ENCODE peak calls at places on chromosomes 11 and 22, in eight cellular contexts. F, B, P, W, X, Z, A and T are unnamed samples.

GRCh38 chr22:41478891-41479521 is 10.1 kb downstream of the ACO2 start:
- DNase-seq in X (no peak), P (no peak), F (peak; percentile 29), W (no peak), Z (peak; percentile 48), B (no peak), A (no peak), T (no peak)

GRCh38 chr22:39264344-39265116 is 19.7 kb upstream of the PDGFB start:
- DNase-seq in B (no peak), X (no peak), P (no peak), F (no peak), A (no peak), Z (no peak), W (no peak), T (no peak)

GRCh38 chr22:35452351-35452781 is 52.4 kb downstream of the MCM5 start:
- DNase-seq in W (no peak), F (no peak), X (no peak), A (no peak), Z (no peak), P (no peak), B (no peak), T (no peak)

GRCh38 chr11:10778217-10778970 is 27.3 kb downstream of the CTR9 start:
- DNase-seq in F (peak; percentile 70), W (no peak), Z (no peak), X (peak; percentile 34), A (no peak), B (no peak), P (peak; percentile 88), T (peak; percentile 91)

GRCh38 chr11:76577199-76577920 is 93.2 kb downstream of the LRRC32 start:
- DNase-seq in Z (no peak), X (no peak), P (peak; percentile 93), W (no peak), A (no peak), B (no peak), F (no peak), T (peak; percentile 88)

GRCh38 chr11:2129323-2129698 is 9.9 kb downstream of the IGF2 start:
- DNase-seq in W (no peak), F (no peak), P (no peak), X (no peak), Z (no peak), B (no peak), A (no peak), T (no peak)

GRCh38 chr11:64713031-64713780 is 9.8 kb downstream of the NRXN2 start:
- DNase-seq in B (no peak), Z (no peak), P (peak; percentile 25), A (no peak), X (no peak), F (peak; percentile 63), W (no peak), T (no peak)

GRCh38 chr11:65500262-65501004 is 1.6 kb downstream of the MALAT1 start:
- DNase-seq in P (peak; percentile 65), F (no peak), W (no peak), Z (no peak), A (peak; percentile 57), B (no peak), X (no peak), T (no peak)

GRCh38 chr11:67354314-67355022 is 1.1 kb upstream of the POLD4 start:
- DNase-seq in W (peak; percentile 96), B (no peak), A (peak; percentile 85), Z (peak; percentile 51), P (peak; percentile 98), X (peak; percentile 64), F (no peak), T (peak; percentile 99)

GRCh38 chr22:48660104-48660794 is 1167.4 kb downstream of the BRD1 start:
- DNase-seq in F (no peak), B (no peak), W (no peak), P (no peak), Z (no peak), A (no peak), X (no peak), T (no peak)

GRCh38 chr11:118146554-118146953 is 6.1 kb downstream of the SCN4B start:
- DNase-seq in A (no peak), B (no peak), P (no peak), X (no peak), W (no peak), F (no peak), Z (no peak), T (no peak)

GRCh38 chr11:29527391-29527936 is 489.4 kb downstream of the KCNA4 start:
- DNase-seq in W (peak; percentile 4), P (peak; percentile 40), X (no peak), F (no peak), B (no peak), Z (no peak), A (no peak), T (no peak)

GRCh38 chr22:30234786-30235470 is 11.6 kb downstream of the LIF start:
- DNase-seq in B (no peak), A (no peak), W (no peak), Z (no peak), P (peak; percentile 77), F (no peak), X (no peak), T (no peak)

GRCh38 chr11:129143335-129143734 is 48.8 kb downstream of the ARHGAP32 start:
- DNase-seq in W (peak; percentile 52), Z (no peak), B (no peak), F (no peak), P (peak; percentile 99), A (peak; percentile 68), X (peak; percentile 64), T (peak; percentile 63)

GRCh38 chr11:118437736-118438125 is 1.4 kb downstream of the KMT2A start:
- DNase-seq in P (no peak), B (no peak), F (peak; percentile 74), Z (peak; percentile 38), X (peak; percentile 22), W (no peak), A (peak; percentile 53), T (no peak)

GRCh38 chr11:69280994-69281393 is 13.0 kb upstream of the MYEOV start:
- DNase-seq in X (peak; percentile 64), Z (no peak), W (peak; percentile 64), F (no peak), B (no peak), P (peak; percentile 93), A (no peak), T (peak; percentile 86)

GRCh38 chr22:19641254-19641982 is 72.9 kb upstream of the SEPTIN5 start:
- DNase-seq in B (no peak), Z (no peak), W (peak; percentile 36), A (no peak), F (peak; percentile 70), P (peak; percentile 47), X (no peak), T (no peak)

GRCh38 chr22:42964994-42965699 is 49.8 kb downstream of the PACSIN2 start:
- DNase-seq in A (no peak), X (no peak), Z (no peak), F (no peak), W (no peak), P (no peak), B (peak; percentile 38), T (no peak)

GRCh38 chr11:117909611-117910382 is 19.4 kb downstream of the TMPRSS13 start:
- DNase-seq in W (no peak), B (no peak), A (peak; percentile 32), F (no peak), P (no peak), X (no peak), Z (no peak), T (no peak)

GRCh38 chr11:86565787-86566186 is 106.6 kb downstream of the ME3 start:
- DNase-seq in W (no peak), B (no peak), Z (no peak), P (no peak), F (no peak), X (no peak), A (no peak), T (no peak)

GRCh38 chr11:21931436-21932101 is 261.3 kb upstream of the ANO5 start:
- DNase-seq in B (no peak), F (no peak), A (no peak), Z (no peak), P (no peak), W (no peak), X (no peak), T (no peak)

GRCh38 chr11:119375629-119376196 is 5.8 kb downstream of the USP2 start:
- DNase-seq in X (peak; percentile 19), F (no peak), P (peak; percentile 78), W (no peak), A (peak; percentile 88), B (no peak), Z (no peak), T (peak; percentile 83)

GRCh38 chr11:130001491-130002351 is 914 bp downstream of the PRDM10 start:
- DNase-seq in W (peak; percentile 24), X (no peak), A (peak; percentile 30), P (peak; percentile 35), B (no peak), Z (peak; percentile 60), F (peak; percentile 67), T (peak; percentile 63)

GRCh38 chr11:105915036-105915435 is 107.0 kb downstream of the MSANTD4 start:
- DNase-seq in Z (no peak), F (no peak), A (no peak), X (no peak), P (no peak), W (no peak), B (no peak), T (no peak)

GRCh38 chr11:126816655-126817054 is 183.9 kb downstream of the KIRREL3 start:
- DNase-seq in Z (no peak), X (no peak), P (peak; percentile 50), A (no peak), B (no peak), F (no peak), W (no peak), T (no peak)

GRCh38 chr11:112780351-112781043 is 180.7 kb upstream of the NCAM1 start:
- DNase-seq in P (no peak), X (no peak), B (no peak), Z (no peak), F (no peak), W (no peak), A (no peak), T (no peak)

GRCh38 chr11:12677131-12677530 is 2.9 kb downstream of the TEAD1 start:
- DNase-seq in A (no peak), W (no peak), P (peak; percentile 66), B (no peak), Z (no peak), X (no peak), F (no peak), T (no peak)

GRCh38 chr11:111447931-111448330 is 64.3 kb downstream of the BTG4 start:
- DNase-seq in A (no peak), X (no peak), Z (no peak), P (no peak), W (no peak), F (no peak), B (no peak), T (no peak)

GRCh38 chr11:73194593-73194992 is 23.5 kb upstream of the P2RY2 start:
- DNase-seq in A (no peak), W (no peak), F (peak; percentile 11), B (no peak), Z (no peak), P (peak; percentile 36), X (peak; percentile 62), T (no peak)